ENCODE peak calls at places on chromosomes 3 and 15, in four cellular contexts. N is upper lobe of left lung, K is right cardiac atrium, L is lung. U is an unnamed sample.

GRCh38 chr3:37608061-37608702 is 253.5 kb upstream of the CTDSPL start:
- DNase-seq in L (no peak), N (no peak), K (no peak), U (no peak)

GRCh38 chr3:37814547-37814946 is 47.1 kb upstream of the CTDSPL start:
- DNase-seq in K (no peak), L (no peak), N (no peak), U (no peak)

GRCh38 chr3:155147588-155147987 is 67.5 kb downstream of the MME start:
- DNase-seq in N (no peak), L (no peak), K (no peak), U (no peak)

GRCh38 chr15:80866936-80867335 is 87.8 kb downstream of the CEMIP start:
- DNase-seq in K (no peak), N (no peak), L (no peak), U (no peak)

GRCh38 chr3:127886276-127886862 is 28.7 kb upstream of the KBTBD12 start:
- DNase-seq in N (peak; percentile 41), L (no peak), K (no peak), U (no peak)

GRCh38 chr15:67731112-67731761 is 94.1 kb upstream of the SKOR1 start:
- DNase-seq in N (no peak), L (no peak), K (no peak), U (no peak)

GRCh38 chr3:71428841-71429609 is 154.5 kb downstream of the FOXP1 start:
- DNase-seq in N (no peak), K (no peak), L (peak; percentile 40), U (no peak)

GRCh38 chr3:72797773-72798543 is 50.3 kb downstream of the SHQ1 start:
- DNase-seq in K (peak; percentile 81), L (no peak), N (no peak), U (no peak)

GRCh38 chr15:49045691-49046112 is 544 bp downstream of the SECISBP2L start:
- DNase-seq in K (no peak), N (no peak), L (peak; percentile 30), U (no peak)

GRCh38 chr3:170914690-170915089 is 6.3 kb upstream of the EIF5A2 start:
- DNase-seq in K (no peak), L (no peak), N (no peak), U (no peak)

GRCh38 chr3:64867204-64867603 is 179.4 kb upstream of the ADAMTS9 start:
- DNase-seq in L (no peak), N (no peak), K (no peak), U (no peak)

DNA sequence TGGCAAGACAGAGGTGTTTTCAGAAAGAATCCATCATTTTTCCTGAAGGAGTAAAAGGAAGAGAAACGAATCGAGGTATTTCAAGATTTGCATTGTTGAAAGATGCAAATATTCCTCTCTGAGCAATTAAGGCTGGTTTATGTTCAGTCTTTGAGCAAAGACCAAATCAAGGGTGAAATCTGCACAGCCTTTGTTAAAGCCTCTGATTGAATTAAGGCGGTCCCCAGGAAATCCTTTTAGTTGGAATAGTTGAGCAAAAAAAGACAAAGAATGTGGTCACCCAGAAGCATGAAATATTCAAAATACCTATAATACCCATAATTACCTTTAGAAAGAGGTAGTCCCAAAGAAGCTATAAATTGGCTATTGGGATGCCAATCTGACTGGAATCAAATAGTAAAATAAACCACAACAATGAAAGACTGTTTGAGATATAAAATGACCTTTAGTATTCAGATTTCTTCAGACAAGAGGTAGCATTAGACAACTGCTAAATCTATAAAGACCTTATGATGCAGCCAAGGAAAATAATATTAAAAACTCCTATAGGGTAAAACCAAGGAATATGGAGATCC is 1218.1 kb downstream of the ROBO2 start:
- DNase-seq in N (no peak), L (no peak), K (no peak), U (no peak)
- H3K4me3 ChIP-seq in N (no peak overlapping the region), L (no peak overlapping the region), K (no peak overlapping the region), U (no peak overlapping the region)

GRCh38 chr3:189282751-189283150 is 111.0 kb downstream of the TPRG1 start:
- DNase-seq in L (no peak), K (no peak), N (no peak), U (no peak)
- H3K4me3 ChIP-seq in L (no peak overlapping the region), K (no peak overlapping the region), N (no peak overlapping the region), U (no peak overlapping the region)

DNA sequence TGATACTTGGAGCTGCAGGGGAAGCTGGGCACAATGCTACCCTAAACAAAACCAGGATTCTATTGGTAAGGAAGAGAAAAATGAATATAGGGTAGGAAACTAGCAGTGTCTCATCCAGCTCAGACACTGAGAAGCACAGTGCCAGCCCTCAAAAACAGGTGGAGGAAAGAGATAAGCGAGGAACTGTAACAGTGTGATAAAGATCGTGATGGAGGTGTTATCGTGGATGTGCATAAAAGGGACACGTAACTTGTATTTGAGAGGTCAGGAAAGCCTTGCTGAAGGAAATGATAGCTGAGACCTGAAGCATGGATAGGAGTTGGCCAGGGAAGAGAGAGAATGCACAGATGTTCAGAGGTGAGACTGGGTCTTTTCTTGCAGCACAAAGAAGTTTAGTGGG is 27.4 kb downstream of the MIX23 start:
- DNase-seq in K (no peak), L (no peak), N (no peak), U (no peak)
- H3K4me3 ChIP-seq in K (no peak overlapping the region), L (no peak overlapping the region), N (no peak overlapping the region), U (no peak overlapping the region)

GRCh38 chr15:101451192-101451799 is 38.2 kb downstream of the PCSK6 start:
- DNase-seq in L (no peak), K (peak; percentile 87), N (no peak), U (peak; percentile 82)
- H3K4me3 ChIP-seq in L (no peak overlapping the region), K (no peak overlapping the region), N (no peak overlapping the region), U (no peak overlapping the region)

GRCh38 chr15:34325368-34325767 is 12.2 kb downstream of the SLC12A6 start:
- DNase-seq in L (no peak), K (no peak), N (no peak), U (no peak)
- H3K4me3 ChIP-seq in L (no peak overlapping the region), K (no peak overlapping the region), N (no peak overlapping the region), U (no peak overlapping the region)

DNA sequence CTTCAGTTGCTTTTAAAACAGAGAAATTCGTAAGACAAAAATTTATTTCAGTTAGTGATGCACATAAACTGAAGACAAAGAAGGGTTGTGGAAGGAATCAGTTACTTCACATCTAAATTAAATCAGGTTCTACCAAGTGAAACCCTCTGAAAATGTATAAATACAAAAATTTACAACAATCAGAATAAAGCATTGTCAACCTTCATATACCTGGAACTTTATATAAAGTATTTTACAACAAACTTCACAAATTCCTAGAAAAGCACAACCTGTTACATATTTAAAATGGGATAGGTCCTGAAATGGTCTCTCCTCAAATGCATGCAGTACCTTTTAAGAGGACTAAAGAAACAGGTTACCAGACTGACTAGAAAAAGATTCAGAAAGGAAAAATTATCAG is 26.9 kb downstream of the ATOSA start:
- DNase-seq in K (no peak), L (no peak), N (no peak), U (no peak)
- H3K4me3 ChIP-seq in K (no peak overlapping the region), L (no peak overlapping the region), N (no peak overlapping the region), U (peak overlapping the region; percentile 13)

GRCh38 chr3:14405120-14405885 is 2.9 kb downstream of the SLC6A6 start:
- DNase-seq in N (no peak), L (no peak), K (no peak), U (no peak)
- H3K4me3 ChIP-seq in N (no peak overlapping the region), L (no peak overlapping the region), K (peak overlapping the region; percentile 78), U (peak overlapping the region; percentile 69)

GRCh38 chr3:186198442-186198841 is 89.6 kb upstream of the ETV5 start:
- DNase-seq in L (no peak), K (no peak), N (no peak), U (no peak)

GRCh38 chr3:186200746-186201145 is 91.9 kb upstream of the ETV5 start:
- DNase-seq in K (no peak), L (no peak), N (no peak), U (no peak)
- H3K4me3 ChIP-seq in K (no peak overlapping the region), L (no peak overlapping the region), N (no peak overlapping the region), U (no peak overlapping the region)

DNA sequence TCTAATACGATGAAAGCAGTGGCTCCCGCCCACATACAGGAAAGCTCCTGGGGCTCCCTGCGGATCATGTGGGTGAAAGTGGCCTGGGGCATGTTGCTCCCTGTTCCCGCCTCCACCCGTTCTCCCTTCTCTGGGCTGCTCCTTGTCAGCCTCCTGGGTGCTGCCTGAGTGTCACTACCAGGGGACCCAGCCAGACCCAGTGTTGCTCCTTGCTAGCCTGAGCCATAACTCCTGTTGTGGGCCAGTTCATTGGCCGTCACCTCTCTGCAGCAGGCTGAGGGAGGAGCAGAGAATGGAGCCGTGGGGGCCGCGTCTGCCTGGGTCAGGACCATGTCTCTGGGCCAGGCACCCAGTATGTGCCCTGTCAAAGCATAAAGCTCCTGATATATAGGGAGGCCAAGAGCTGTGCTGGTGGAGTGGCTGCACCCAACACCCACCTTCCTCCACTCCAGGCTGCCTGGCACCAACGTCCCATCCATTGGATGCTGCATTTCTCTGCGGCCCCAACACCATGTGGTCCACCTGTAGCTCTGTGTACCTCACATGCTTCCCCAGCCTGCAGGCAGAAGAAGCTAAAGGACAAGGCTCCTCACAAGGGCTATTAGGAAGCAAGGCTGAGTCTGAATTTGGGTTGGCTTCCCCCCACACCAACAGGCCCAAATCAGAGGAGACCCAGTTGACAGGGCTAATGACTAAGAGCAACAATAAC is 40.5 kb downstream of the KLF13 start:
- DNase-seq in K (peak; percentile 74), L (no peak), N (no peak), U (no peak)
- H3K4me3 ChIP-seq in K (no peak overlapping the region), L (no peak overlapping the region), N (no peak overlapping the region), U (peak overlapping the region; percentile 39)

GRCh38 chr3:58494107-58494506 is 2.2 kb downstream of the KCTD6 start:
- DNase-seq in K (no peak), N (no peak), L (no peak), U (no peak)
- H3K4me3 ChIP-seq in K (no peak overlapping the region), N (no peak overlapping the region), L (no peak overlapping the region), U (peak overlapping the region; percentile 91)